ENCODE peak calls at places on chromosomes 11 and 22, in four cellular contexts. U is activated naive CD8-positive, alpha-beta T cell treated with anti-CD3 and anti-CD28 coated beads, Interleukin-2, amount 10 ng/mL, durations not matched to agents 7 days and 5 days; Q is RWPE1; F is HCEC 1CT. Z is an unnamed sample.

GRCh38 chr22:39920134-39920743 is 19.4 kb downstream of the GRAP2 start:
- DNase-seq in U (no peak), Q (no peak), F (no peak), Z (peak; percentile 75)

GRCh38 chr11:2884424-2884815 is 1.2 kb downstream of the CDKN1C start:
- DNase-seq in U (no peak), Q (no peak), F (no peak), Z (peak; percentile 66)

GRCh38 chr11:1761857-1762536 is 1.7 kb downstream of the CTSD start:
- DNase-seq in U (no peak), Q (no peak), F (no peak), Z (no peak)

GRCh38 chr11:9527481-9528140 is 45.9 kb upstream of the WEE1 start:
- DNase-seq in U (no peak), Q (no peak), F (peak; percentile 67), Z (no peak)

GRCh38 chr22:46712288-46712687 is 25.8 kb downstream of the CERK start:
- DNase-seq in U (no peak), Q (no peak), F (no peak), Z (no peak)

GRCh38 chr11:64084962-64085710 is 49.4 kb downstream of the FLRT1 start:
- DNase-seq in U (no peak), Q (no peak), F (no peak), Z (no peak)

GRCh38 chr11:111360150-111361043 is 18.7 kb downstream of the POU2AF1 start:
- DNase-seq in U (no peak), Q (no peak), F (no peak), Z (no peak)

GRCh38 chr22:38180841-38181452 is 683 bp downstream of the PLA2G6 start:
- DNase-seq in U (peak; percentile 57), Q (no peak), F (no peak), Z (peak; percentile 48)

GRCh38 chr11:117734596-117734995 is 62.4 kb downstream of the DSCAML1 start:
- DNase-seq in U (no peak), Q (no peak), F (no peak), Z (no peak)

GRCh38 chr22:38755911-38756532 is at the start of gene SUN2:
- DNase-seq in U (peak; percentile 96), Q (peak; percentile 89), F (peak; percentile 76), Z (peak; percentile 91)

GRCh38 chr11:10309163-10310093 is 4.6 kb downstream of the ADM start:
- DNase-seq in U (no peak), Q (peak; percentile 64), F (peak; percentile 78), Z (peak; percentile 49)

GRCh38 chr11:45104790-45105084 is 41.7 kb upstream of the PRDM11 start:
- DNase-seq in U (no peak), Q (no peak), F (no peak), Z (no peak)

GRCh38 chr22:39530692-39531331 is 1.7 kb downstream of the RPS19BP1 start:
- DNase-seq in U (no peak), Q (peak; percentile 24), F (peak; percentile 56), Z (peak; percentile 51)

GRCh38 chr11:33682446-33682845 is 18.2 kb downstream of the C11orf91 start:
- DNase-seq in U (no peak), Q (no peak), F (no peak), Z (no peak)

GRCh38 chr22:41687901-41688364 is 734 bp downstream of the SNU13 start:
- DNase-seq in U (peak; percentile 48), Q (no peak), F (peak; percentile 16), Z (peak; percentile 44)

GRCh38 chr11:118565062-118565461 is 669 bp downstream of the IFT46 start:
- DNase-seq in U (no peak), Q (peak; percentile 7), F (no peak), Z (no peak)

GRCh38 chr22:35352214-35353111 is 28.4 kb upstream of the HMOX1 start:
- DNase-seq in U (peak; percentile 51), Q (no peak), F (no peak), Z (no peak)

GRCh38 chr11:112539165-112539564 is 278.5 kb upstream of the PLET1 start:
- DNase-seq in U (no peak), Q (no peak), F (no peak), Z (no peak)

GRCh38 chr11:125423247-125423849 is 72.7 kb downstream of the FEZ1 start:
- DNase-seq in U (no peak), Q (no peak), F (no peak), Z (peak; percentile 44)

GRCh38 chr11:130037058-130037457 is 32.6 kb upstream of the APLP2 start:
- DNase-seq in U (no peak), Q (peak; percentile 85), F (peak; percentile 75), Z (peak; percentile 10)

GRCh38 chr22:23713696-23714595 is 23.1 kb downstream of the RGL4 start:
- DNase-seq in U (no peak), Q (no peak), F (no peak), Z (no peak)

GRCh38 chr11:102810943-102811528 is 13.1 kb upstream of the MMP1 start:
- DNase-seq in U (no peak), Q (no peak), F (peak; percentile 41), Z (no peak)

GRCh38 chr22:45073064-45073463 is 63.3 kb upstream of the PHF21B start:
- DNase-seq in U (no peak), Q (no peak), F (no peak), Z (no peak)

GRCh38 chr11:100753562-100753961 is 66.5 kb downstream of the ARHGAP42 start:
- DNase-seq in U (no peak), Q (no peak), F (no peak), Z (no peak)

GRCh38 chr11:27124514-27125264 is 84.1 kb downstream of the BBOX1 start:
- DNase-seq in U (no peak), Q (peak; percentile 13), F (peak; percentile 61), Z (no peak)

GRCh38 chr11:113532697-113533424 is 57.7 kb upstream of the DRD2 start:
- DNase-seq in U (peak; percentile 53), Q (peak; percentile 74), F (peak; percentile 60), Z (peak; percentile 68)

GRCh38 chr11:94734563-94735275 is 33.4 kb upstream of the AMOTL1 start:
- DNase-seq in U (peak; percentile 28), Q (no peak), F (no peak), Z (peak; percentile 45)

Z was measured in K562.